ENCODE peak calls at places on chromosomes 5 and 9, in seven cellular contexts. X is SHP77 treated with DMSO at 0.1 percent for 48 hours; N is C1 segment of cervical spinal cord; E is NCI-H526; L is activated CD4-positive, alpha-beta T cell treated with anti-CD3 and anti-CD28 coated beads for 48 hours; G is HCT116; H is stimulated activated CD8-positive, alpha-beta memory T cell treated with anti-CD3 and anti-CD28 coated beads, Interleukin-12 subunit alpha, Interleukin-12 subunit beta, amount 100 ng/mL, for 1 hour. S is an unnamed sample.

GRCh38 chr9:125888220-125888619 is 141.0 kb downstream of the PBX3 start:
- DNase-seq in E (no peak), H (no peak), X (peak), L (no peak), G (no peak), N (no peak), S (no peak)

GRCh38 chr5:101531031-101531430 is 627.9 kb upstream of the ST8SIA4 start:
- DNase-seq in G (no peak), N (no peak), E (no peak), X (no peak), L (no peak), H (no peak), S (no peak)

GRCh38 chr9:237858-238345 is 23.2 kb downstream of the DOCK8 start:
- DNase-seq in L (no peak), H (no peak), X (no peak), G (no peak), E (no peak), N (no peak), S (no peak)

GRCh38 chr9:35490910-35491465 is 1.1 kb downstream of the RUSC2 start:
- DNase-seq in X (no peak), H (no peak), L (no peak), E (no peak), N (no peak), G (no peak), S (no peak)

GRCh38 chr9:32430720-32431119 is 46.3 kb downstream of the ACO1 start:
- DNase-seq in L (no peak), N (no peak), X (no peak), G (no peak), E (no peak), H (no peak), S (no peak)

GRCh38 chr5:187617-188451 is 3.5 kb upstream of the LRRC14B start:
- DNase-seq in H (no peak), N (no peak), L (no peak), X (no peak), E (peak), G (no peak), S (no peak)

GRCh38 chr9:93090091-93090655 is 5.8 kb upstream of the CARD19 start:
- DNase-seq in G (no peak), H (no peak), N (no peak), L (peak), X (no peak), E (peak), S (no peak)

GRCh38 chr5:154287136-154287535 is 96.6 kb downstream of the GALNT10 start:
- DNase-seq in L (no peak), G (no peak), X (no peak), N (no peak), E (no peak), H (no peak), S (no peak)

GRCh38 chr5:102666164-102666951 is 88.7 kb upstream of the PAM start:
- DNase-seq in G (no peak), X (no peak), E (no peak), H (no peak), N (no peak), L (no peak), S (no peak)

GRCh38 chr5:115429345-115429940 is 115.1 kb downstream of the FEM1C start:
- DNase-seq in N (no peak), X (no peak), H (no peak), E (no peak), G (no peak), L (no peak), S (no peak)

GRCh38 chr5:136246122-136246521 is 53.2 kb upstream of the SMIM32 start:
- DNase-seq in G (no peak), X (no peak), L (no peak), E (no peak), N (no peak), H (no peak), S (no peak)

S was measured in SW480.